ENCODE peak calls at places on chromosome 2, in four cellular contexts. J, V, G and C are unnamed samples.

GRCh38 chr2:216362730-216363129 is 9.6 kb downstream of the MARCHF4 start:
- DNase-seq in J (peak), V (no peak), G (no peak), C (no peak)

GRCh38 chr2:774436-774835 is 97.2 kb upstream of the TMEM18 start:
- DNase-seq in J (no peak), V (no peak), G (no peak), C (peak)

GRCh38 chr2:77086478-77086877 is 435.7 kb downstream of the LRRTM4 start:
- DNase-seq in J (no peak), V (no peak), G (no peak), C (no peak)

GRCh38 chr2:30511122-30512083 is 64.4 kb downstream of the LCLAT1 start:
- DNase-seq in J (no peak), V (no peak), G (no peak), C (no peak)

GRCh38 chr2:50401772-50402653 is 629.9 kb downstream of the NRXN1 start:
- DNase-seq in J (peak), V (peak), G (peak), C (peak)

GRCh38 chr2:234430892-234431291 is 66.0 kb downstream of the ARL4C start:
- DNase-seq in J (no peak), V (no peak), G (no peak), C (no peak)

GRCh38 chr2:71926860-71927756 is 220.6 kb downstream of the CYP26B1 start:
- DNase-seq in J (no peak), V (no peak), G (no peak), C (no peak)

GRCh38 chr2:126658910-126659613 is 3.1 kb downstream of the GYPC start:
- DNase-seq in J (no peak), V (no peak), G (no peak), C (no peak)

GRCh38 chr2:71611781-71612545 is 158.6 kb downstream of the DYSF start:
- DNase-seq in J (no peak), V (no peak), G (no peak), C (no peak)

GRCh38 chr2:97718051-97718882 is 4.9 kb downstream of the ZAP70 start:
- DNase-seq in J (no peak), V (no peak), G (no peak), C (no peak)

GRCh38 chr2:41993086-41993812 is 54.6 kb upstream of the PKDCC start:
- DNase-seq in J (no peak), V (no peak), G (no peak), C (no peak)

GRCh38 chr2:26325851-26326250 is 20.1 kb upstream of the SELENOI start:
- DNase-seq in J (no peak), V (no peak), G (no peak), C (no peak)

GRCh38 chr2:58569460-58570185 is 328.5 kb upstream of the FANCL start:
- DNase-seq in J (no peak), V (no peak), G (no peak), C (no peak)

GRCh38 chr2:234091432-234091879 is 41.0 kb downstream of the SPP2 start:
- DNase-seq in J (no peak), V (no peak), G (no peak), C (no peak)

GRCh38 chr2:166344286-166345113 is 31.2 kb downstream of the SCN9A start:
- DNase-seq in J (peak), V (no peak), G (no peak), C (no peak)

GRCh38 chr2:70941701-70942100 is 6.0 kb downstream of the ATP6V1B1 start:
- DNase-seq in J (no peak), V (no peak), G (no peak), C (no peak)

GRCh38 chr2:54706622-54707021 is 16.8 kb upstream of the EML6 start:
- DNase-seq in J (no peak), V (no peak), G (no peak), C (no peak)

GRCh38 chr2:129929321-129930290 is 49.9 kb upstream of the RAB6C start:
- DNase-seq in J (no peak), V (no peak), G (no peak), C (no peak)

GRCh38 chr2:158755738-158756137 is 39.4 kb upstream of the DAPL1 start:
- DNase-seq in J (no peak), V (peak), G (no peak), C (no peak)

GRCh38 chr2:26752636-26753035 is 11.4 kb upstream of the SLC35F6 start:
- DNase-seq in J (no peak), V (no peak), G (no peak), C (no peak)

GRCh38 chr2:96517079-96517478 is 11.9 kb upstream of the NEURL3 start:
- DNase-seq in J (no peak), V (no peak), G (no peak), C (no peak)

GRCh38 chr2:238879621-238880377 is 31.9 kb downstream of the TWIST2 start:
- DNase-seq in J (no peak), V (no peak), G (no peak), C (no peak)

GRCh38 chr2:241541564-241542277 is 16.8 kb upstream of the BOK start:
- DNase-seq in J (no peak), V (no peak), G (no peak), C (no peak)

GRCh38 chr2:85924522-85924921 is 35.7 kb upstream of the ST3GAL5 start:
- DNase-seq in J (no peak), V (no peak), G (no peak), C (no peak)

GRCh38 chr2:42328148-42328833 is 32.7 kb downstream of the COX7A2L start:
- DNase-seq in J (no peak), V (no peak), G (no peak), C (no peak)

GRCh38 chr2:75495862-75496261 is 64.9 kb downstream of the EVA1A start:
- DNase-seq in J (no peak), V (no peak), G (no peak), C (no peak)

GRCh38 chr2:123597995-123598394 is 427.1 kb upstream of the CNTNAP5 start:
- DNase-seq in J (no peak), V (no peak), G (no peak), C (peak)

GRCh38 chr2:190791347-190791982 is 89.2 kb upstream of the GLS start:
- DNase-seq in J (peak), V (peak), G (no peak), C (no peak)

GRCh38 chr2:28855977-28856376 is 14.1 kb downstream of the TRMT61B start:
- DNase-seq in J (no peak), V (no peak), G (no peak), C (no peak)

GRCh38 chr2:121044412-121044811 is 240.6 kb downstream of the TFCP2L1 start:
- DNase-seq in J (no peak), V (no peak), G (no peak), C (no peak)
- TF ChIP-seq CTCF in J (no peak), V (no peak), G (peak), C (no peak)

GRCh38 chr2:112204411-112204810 is 50.4 kb downstream of the ZC3H8 start:
- DNase-seq in J (no peak), V (no peak), G (no peak), C (no peak)
- TF ChIP-seq CTCF in J (no peak), V (no peak), G (no peak), C (no peak)

GRCh38 chr2:46333912-46334311 is 36.7 kb downstream of the EPAS1 start:
- DNase-seq in J (no peak), V (no peak), G (no peak), C (no peak)
- TF ChIP-seq CTCF in J (no peak), V (peak), G (no peak), C (no peak)

DNA sequence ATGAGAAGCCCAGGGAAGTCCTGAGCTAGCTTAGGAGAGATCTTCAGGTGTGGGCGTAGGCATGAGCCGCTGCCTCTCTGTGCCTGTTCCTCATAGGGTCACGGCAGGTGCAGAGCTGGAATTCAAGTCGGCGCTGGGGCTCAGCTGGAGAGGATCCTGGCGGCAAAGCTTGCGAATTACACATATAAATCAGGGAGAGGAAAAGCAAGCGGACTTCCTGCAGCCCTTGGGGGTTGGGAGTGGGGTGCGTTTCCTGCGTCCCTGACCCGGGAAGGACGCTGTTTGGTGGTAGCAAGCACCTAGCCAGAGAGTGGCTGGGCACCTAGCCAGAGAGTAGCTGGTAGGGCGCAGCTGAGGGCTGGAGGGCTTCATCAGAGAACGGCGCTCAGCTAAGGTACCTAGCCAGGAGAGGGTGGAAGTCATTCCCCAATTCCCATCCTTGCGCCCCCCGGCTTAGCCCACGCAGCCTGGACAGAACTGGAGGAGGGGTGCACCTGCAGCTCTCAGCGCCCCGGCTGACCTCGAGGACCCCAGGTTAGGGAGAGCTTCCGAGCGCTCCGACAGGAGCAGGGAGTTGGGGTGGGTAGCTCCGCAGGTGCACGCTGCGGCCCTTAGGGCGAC is 459 bp upstream of the EFR3B start:
- DNase-seq in J (no peak), V (peak), G (peak), C (peak)
- TF ChIP-seq CTCF in J (peak), V (peak), G (peak), C (peak)

GRCh38 chr2:40213071-40213470 is 238.8 kb downstream of the SLC8A1 start:
- DNase-seq in J (no peak), V (no peak), G (no peak), C (no peak)
- TF ChIP-seq CTCF in J (peak), V (no peak), G (peak), C (no peak)

GRCh38 chr2:121184248-121184862 is 100.6 kb downstream of the TFCP2L1 start:
- DNase-seq in J (no peak), V (no peak), G (no peak), C (no peak)
- TF ChIP-seq CTCF in J (no peak), V (no peak), G (no peak), C (no peak)

DNA sequence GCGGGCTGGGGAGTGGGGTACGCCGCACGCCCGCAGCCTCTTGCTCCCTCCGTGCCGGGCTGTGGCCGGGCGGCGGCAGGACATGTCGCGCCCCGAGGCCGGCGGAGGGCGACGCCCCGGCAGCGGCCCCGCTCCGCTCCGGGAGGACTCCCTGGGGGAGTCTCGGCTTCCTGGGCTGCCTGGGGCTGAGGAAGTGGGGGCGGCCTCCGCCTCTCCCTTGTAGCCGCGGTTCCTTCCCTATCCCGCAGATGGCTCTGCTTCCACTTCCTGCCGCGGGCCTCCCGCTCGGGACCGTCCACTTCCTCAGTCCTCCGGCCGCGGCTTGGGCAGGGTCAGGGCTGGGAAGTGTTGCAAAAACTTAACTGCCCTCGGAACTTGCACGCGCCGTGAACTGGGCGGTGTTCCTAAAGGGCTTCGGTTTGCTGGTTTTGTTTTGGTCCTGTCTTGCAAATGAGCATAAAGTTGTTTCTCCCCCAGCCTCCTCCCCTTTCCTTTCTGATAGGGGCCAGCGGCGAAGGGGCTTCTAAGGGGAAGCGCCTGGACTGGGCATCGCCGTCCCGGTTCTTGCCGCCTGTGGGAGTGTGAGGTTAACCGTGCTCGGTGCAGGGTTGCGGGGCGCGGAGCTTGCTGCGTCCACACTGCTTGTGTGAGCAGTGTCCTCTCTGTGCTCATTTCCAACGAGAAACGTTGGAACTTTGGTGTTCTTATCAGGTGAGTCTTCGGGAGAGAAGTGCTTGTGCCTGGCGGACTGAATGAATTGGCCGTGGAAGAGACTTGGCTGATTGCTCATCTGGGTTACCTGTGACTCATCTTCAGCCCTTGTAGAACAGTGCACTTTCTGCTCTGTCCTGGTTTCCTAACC is 600 bp downstream of the RALB start:
- DNase-seq in J (peak), V (peak), G (peak), C (peak)
- TF ChIP-seq CTCF in J (peak), V (no peak), G (peak), C (no peak)

DNA sequence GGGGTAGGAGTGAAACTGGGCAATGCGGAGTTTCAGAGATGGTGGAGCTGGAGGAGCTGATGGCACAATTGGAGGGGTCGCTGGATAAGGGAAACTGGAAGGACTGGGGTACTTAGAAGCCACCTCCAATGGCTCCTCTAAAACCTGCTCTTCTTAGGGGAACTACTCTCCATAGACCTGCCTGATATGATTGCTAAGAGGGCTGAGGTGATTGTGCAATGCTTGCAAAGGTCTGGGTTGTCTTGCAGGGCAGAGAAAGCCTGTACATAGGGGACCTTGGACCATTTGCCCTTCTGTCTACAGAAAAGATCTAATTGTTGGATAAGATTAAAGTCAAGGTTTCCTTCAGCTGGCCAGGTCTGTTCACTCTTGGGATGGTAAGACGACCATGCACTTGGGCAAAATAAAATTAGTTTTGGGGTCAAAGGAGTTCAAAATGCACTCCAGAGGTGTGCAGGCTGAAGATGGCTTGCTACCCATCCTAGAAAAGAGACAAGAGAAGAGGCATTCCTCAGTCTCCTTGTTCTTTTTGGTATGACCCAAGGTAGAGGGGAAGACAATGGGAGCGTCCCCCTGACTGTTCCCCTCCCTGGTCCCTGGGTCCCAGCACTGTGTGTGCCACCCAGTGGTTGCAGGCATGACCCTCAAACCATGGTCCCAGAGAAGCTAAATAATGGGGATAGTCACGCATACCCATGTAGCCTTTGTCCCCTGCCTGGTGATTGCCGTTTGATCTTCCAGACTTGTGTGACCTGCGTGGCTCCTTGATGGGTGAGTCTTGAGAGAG is 41.1 kb downstream of the STK17B start:
- DNase-seq in J (no peak), V (no peak), G (no peak), C (no peak)
- TF ChIP-seq CTCF in J (no peak), V (no peak), G (no peak), C (no peak)

GRCh38 chr2:21317131-21317530 is 193.4 kb downstream of the TDRD15 start:
- DNase-seq in J (no peak), V (peak), G (peak), C (peak)
- TF ChIP-seq CTCF in J (no peak), V (peak), G (peak), C (peak)

GRCh38 chr2:217880891-217881290 is 121.9 kb downstream of the TNS1 start:
- DNase-seq in J (no peak), V (no peak), G (no peak), C (no peak)
- TF ChIP-seq CTCF in J (no peak), V (no peak), G (no peak), C (no peak)